ENCODE peak calls at places on chromosomes 6 and 20, in six cellular contexts. H, A, M, J, R and Z are unnamed samples.

GRCh38 chr6:75207211-75207984 is 1.5 kb upstream of the COL12A1 start:
- DNase-seq in H (no peak), A (peak), M (peak), J (no peak), R (no peak), Z (no peak)

GRCh38 chr6:42821846-42822245 is 40.0 kb downstream of the BICRAL start:
- DNase-seq in H (no peak), A (no peak), M (no peak), J (no peak), R (no peak), Z (no peak)

GRCh38 chr20:25252686-25253421 is 5.0 kb downstream of the PYGB start:
- DNase-seq in H (no peak), A (no peak), M (no peak), J (peak), R (no peak), Z (no peak)

GRCh38 chr6:116111552-116112528 is 11.2 kb downstream of the NT5DC1 start:
- DNase-seq in H (no peak), A (no peak), M (no peak), J (no peak), R (no peak), Z (no peak)

GRCh38 chr6:38155576-38156204 is 336.2 kb downstream of the ZFAND3 start:
- DNase-seq in H (no peak), A (no peak), M (no peak), J (no peak), R (no peak), Z (no peak)

GRCh38 chr20:50019466-50020256 is 36.9 kb downstream of the SNAI1 start:
- DNase-seq in H (peak), A (peak), M (peak), J (no peak), R (peak), Z (no peak)

GRCh38 chr6:153312633-153313032 is 181.6 kb upstream of the RGS17 start:
- DNase-seq in H (no peak), A (peak), M (no peak), J (no peak), R (peak), Z (no peak)

GRCh38 chr20:1266167-1266973 is at the start of gene SNPH:
- DNase-seq in H (peak), A (peak), M (peak), J (peak), R (peak), Z (no peak)

GRCh38 chr20:7818477-7818876 is 121.8 kb downstream of the HAO1 start:
- DNase-seq in H (no peak), A (no peak), M (no peak), J (no peak), R (no peak), Z (no peak)

GRCh38 chr6:157150076-157150475 is 173.2 kb downstream of the TMEM242 start:
- DNase-seq in H (no peak), A (no peak), M (no peak), J (no peak), R (no peak), Z (no peak)

GRCh38 chr6:3766219-3766618 is 14.7 kb upstream of the PXDC1 start:
- DNase-seq in H (no peak), A (no peak), M (no peak), J (peak), R (no peak), Z (peak)

GRCh38 chr6:28542440-28543293 is 17.0 kb downstream of the GPX5 start:
- DNase-seq in H (no peak), A (peak), M (no peak), J (no peak), R (no peak), Z (peak)

GRCh38 chr20:58308680-58309527 is 611 bp upstream of the RAB22A start:
- DNase-seq in H (peak), A (peak), M (peak), J (peak), R (peak), Z (peak)

GRCh38 chr6:57423468-57423867 is 106.0 kb downstream of the PRIM2 start:
- DNase-seq in H (no peak), A (no peak), M (no peak), J (no peak), R (no peak), Z (no peak)

GRCh38 chr6:8061736-8062135 is 2.5 kb downstream of the BLOC1S5 start:
- DNase-seq in H (no peak), A (no peak), M (no peak), J (no peak), R (no peak), Z (no peak)

GRCh38 chr6:8065519-8065911 is 1.3 kb upstream of the BLOC1S5 start:
- DNase-seq in H (no peak), A (no peak), M (no peak), J (no peak), R (no peak), Z (no peak)

GRCh38 chr6:8066108-8066507 is 1.9 kb upstream of the BLOC1S5 start:
- DNase-seq in H (no peak), A (no peak), M (no peak), J (no peak), R (no peak), Z (no peak)

GRCh38 chr6:8064638-8065518 is 689 bp upstream of the BLOC1S5 start:
- DNase-seq in H (no peak), A (no peak), M (no peak), J (no peak), R (no peak), Z (no peak)

GRCh38 chr6:8063762-8064637 is at the start of gene BLOC1S5:
- DNase-seq in H (peak), A (peak), M (peak), J (peak), R (peak), Z (peak)
- TF ChIP-seq CTCF in H (no peak), A (no peak), M (no peak), J (no peak), R (no peak), Z (no peak)

GRCh38 chr6:20213271-20213798 is 1.1 kb upstream of the MBOAT1 start:
- DNase-seq in H (no peak), A (no peak), M (no peak), J (no peak), R (no peak), Z (no peak)

GRCh38 chr6:20212392-20213111 is at the start of gene MBOAT1:
- DNase-seq in H (peak), A (peak), M (peak), J (peak), R (peak), Z (peak)

GRCh38 chr6:20210158-20210557 is 2.1 kb downstream of the MBOAT1 start:
- DNase-seq in H (no peak), A (no peak), M (no peak), J (no peak), R (no peak), Z (no peak)

GRCh38 chr6:20211037-20211940 is 980 bp downstream of the MBOAT1 start:
- DNase-seq in H (no peak), A (no peak), M (no peak), J (no peak), R (no peak), Z (no peak)

GRCh38 chr6:20211941-20212391 is 303 bp downstream of the MBOAT1 start:
- DNase-seq in H (no peak), A (no peak), M (no peak), J (no peak), R (no peak), Z (no peak)
- TF ChIP-seq CTCF in H (no peak), A (no peak), M (no peak), J (no peak), R (no peak), Z (no peak)

GRCh38 chr6:163443985-163444553 is 29.6 kb downstream of the QKI start:
- DNase-seq in H (no peak), A (no peak), M (no peak), J (no peak), R (no peak), Z (no peak)
- TF ChIP-seq CTCF in H (no peak), A (no peak), M (no peak), J (no peak), R (no peak), Z (no peak)

GRCh38 chr6:25745836-25746235 is 8.7 kb upstream of the SLC17A4 start:
- DNase-seq in H (no peak), A (no peak), M (no peak), J (no peak), R (no peak), Z (no peak)

GRCh38 chr6:25748049-25748448 is 6.5 kb upstream of the SLC17A4 start:
- DNase-seq in H (no peak), A (no peak), M (no peak), J (no peak), R (no peak), Z (no peak)

GRCh38 chr6:25749837-25750236 is 4.7 kb upstream of the SLC17A4 start:
- DNase-seq in H (no peak), A (no peak), M (no peak), J (no peak), R (no peak), Z (no peak)

GRCh38 chr6:25747477-25747876 is 7.1 kb upstream of the SLC17A4 start:
- DNase-seq in H (no peak), A (no peak), M (no peak), J (no peak), R (no peak), Z (no peak)

GRCh38 chr6:25746968-25747367 is 7.6 kb upstream of the SLC17A4 start:
- DNase-seq in H (no peak), A (no peak), M (no peak), J (no peak), R (no peak), Z (no peak)
- TF ChIP-seq CTCF in H (no peak), A (no peak), M (no peak), J (no peak), R (no peak), Z (no peak)